ENCODE peak calls at places on chromosomes 1 and 21, in ten cellular contexts. U is uterus; N is AG04450; T is GM23338; J is GM10248; Z is CD4-positive, alpha-beta T cell; R is nephron progenitor cell; K is tibial artery; P is psoas muscle; F is astrocyte. L is an unnamed sample.

GRCh38 chr1:218735436-218735835 is 390.3 kb downstream of the TGFB2 start:
- DNase-seq in J (no peak), P (no peak), K (no peak), Z (no peak), F (peak), U (no peak), R (no peak), N (no peak), T (no peak), L (no peak)

GRCh38 chr1:193211539-193211938 is 25.1 kb upstream of the B3GALT2 start:
- DNase-seq in F (peak), R (no peak), J (peak), K (no peak), P (no peak), N (peak), U (no peak), Z (no peak), T (no peak), L (no peak)

GRCh38 chr1:29563571-29563970 is 327.2 kb downstream of the PTPRU start:
- DNase-seq in F (peak), P (no peak), T (no peak), U (no peak), J (no peak), R (no peak), K (no peak), N (no peak), Z (no peak), L (no peak)

GRCh38 chr1:56533621-56534020 is 45.7 kb downstream of the PLPP3 start:
- DNase-seq in T (no peak), R (no peak), U (no peak), Z (no peak), F (no peak), P (no peak), J (no peak), K (no peak), N (no peak), L (no peak)

GRCh38 chr1:207085887-207086286 is 2.8 kb upstream of the C4BPB start:
- DNase-seq in P (no peak), N (no peak), T (peak), U (no peak), K (no peak), R (no peak), F (no peak), J (no peak), Z (no peak), L (no peak)

GRCh38 chr1:114216431-114217173 is 62.9 kb upstream of the SYT6 start:
- DNase-seq in J (no peak), R (no peak), N (no peak), F (no peak), Z (no peak), K (no peak), U (no peak), T (no peak), P (no peak), L (no peak)

GRCh38 chr1:230147253-230148193 is 80.5 kb downstream of the GALNT2 start:
- DNase-seq in R (no peak), F (no peak), N (no peak), Z (no peak), K (no peak), J (no peak), T (no peak), U (no peak), P (no peak), L (no peak)

GRCh38 chr1:28323720-28324119 is 5.1 kb upstream of the MED18 start:
- DNase-seq in P (no peak), Z (no peak), F (no peak), U (no peak), K (no peak), N (no peak), R (no peak), J (no peak), T (no peak), L (no peak)

GRCh38 chr21:14591882-14592281 is 45.8 kb upstream of the SAMSN1 start:
- DNase-seq in J (no peak), R (no peak), P (peak), Z (no peak), K (no peak), T (no peak), U (peak), N (no peak), F (no peak), L (no peak)

GRCh38 chr1:209490013-209490412 is 93.5 kb upstream of the CAMK1G start:
- DNase-seq in U (no peak), P (no peak), Z (no peak), T (peak), N (no peak), K (no peak), F (peak), R (no peak), J (no peak), L (no peak)

GRCh38 chr1:116379674-116380498 is 6.8 kb downstream of the ATP1A1 start:
- DNase-seq in T (peak), R (no peak), N (no peak), K (no peak), Z (no peak), U (no peak), J (no peak), P (no peak), F (no peak), L (no peak)

GRCh38 chr1:83857108-83857507 is 141.8 kb downstream of the TTLL7 start:
- DNase-seq in N (no peak), T (peak), F (peak), U (no peak), K (no peak), Z (no peak), P (no peak), J (no peak), R (no peak), L (no peak)
- TF ChIP-seq CTCF in N (peak), T (peak), F (no peak), U (peak), K (peak), Z (peak), P (no peak), J (peak), R (peak), L (no peak)

DNA sequence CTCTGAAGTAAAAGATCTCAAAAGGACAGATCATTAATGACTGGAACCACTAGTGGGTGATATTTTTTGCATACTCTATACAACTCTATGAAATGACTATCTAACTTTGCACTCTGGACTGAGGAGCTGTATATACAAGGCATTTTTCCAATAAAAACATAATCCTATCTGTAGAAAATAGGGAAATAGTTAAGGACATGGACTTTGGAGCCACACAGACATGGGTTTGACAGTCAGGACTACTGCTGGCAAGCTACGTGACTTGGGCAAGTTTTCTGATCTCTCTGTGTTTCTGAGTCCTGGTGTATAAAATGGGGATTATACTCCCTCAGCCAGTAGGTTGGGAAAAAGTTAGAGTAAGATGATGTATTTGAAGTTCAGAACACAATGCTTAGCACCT is 20.9 kb upstream of the HSD3B2 start:
- DNase-seq in F (no peak), K (no peak), T (no peak), N (no peak), U (no peak), R (no peak), Z (no peak), P (no peak), J (no peak), L (no peak)
- TF ChIP-seq CTCF in F (no peak), K (no peak), T (no peak), N (no peak), U (no peak), R (no peak), Z (no peak), P (no peak), J (no peak), L (no peak)

DNA sequence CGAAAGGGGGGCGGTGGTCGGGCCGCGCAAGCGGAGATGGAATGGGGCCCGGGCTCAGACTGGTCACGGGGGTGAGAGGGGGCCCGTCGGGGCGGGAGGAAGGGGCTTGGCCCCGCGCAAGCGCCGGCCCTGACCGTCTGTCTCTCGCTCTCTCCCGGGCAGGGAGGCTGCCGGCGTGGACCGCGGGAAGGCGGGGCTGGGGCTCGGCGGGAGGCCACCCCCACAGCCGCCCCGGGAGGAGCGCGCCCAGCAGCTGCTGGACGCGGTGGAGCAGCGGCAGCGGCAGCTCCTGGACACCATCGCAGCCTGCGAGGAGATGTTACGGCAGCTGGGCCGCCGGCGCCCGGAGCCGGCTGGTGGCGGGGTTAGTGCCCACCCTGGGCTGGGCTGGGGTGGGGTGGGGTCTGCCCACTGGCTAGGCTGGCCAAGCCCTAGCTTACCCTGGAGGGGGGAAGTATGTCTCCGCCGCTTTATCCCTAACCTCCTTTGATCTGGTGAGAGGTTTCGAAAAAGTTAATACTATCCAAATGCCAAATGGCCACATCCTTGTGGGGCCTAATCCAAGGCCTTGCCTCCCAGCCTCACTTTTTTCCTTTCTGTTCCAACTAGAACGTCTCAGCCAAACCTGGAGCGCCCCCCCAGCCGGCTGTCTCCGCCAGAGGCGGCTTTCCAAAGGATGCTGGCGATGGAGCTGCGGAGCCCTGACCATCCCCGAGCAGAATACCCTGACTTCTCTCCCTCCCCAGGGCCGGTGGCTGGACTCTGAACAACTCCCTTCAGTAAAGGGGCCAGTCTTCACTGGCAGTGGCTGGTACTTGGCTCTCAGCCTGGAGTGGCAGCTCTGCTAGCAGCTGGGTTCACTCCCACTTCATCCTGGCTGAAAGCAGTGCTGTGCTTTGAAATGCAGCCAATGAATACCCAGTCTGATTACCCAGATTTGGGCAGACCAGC is 636 bp upstream of the YRDC start:
- DNase-seq in F (peak), R (peak), U (peak), J (peak), K (peak), N (no peak), T (peak), P (peak), Z (no peak), L (peak)
- TF ChIP-seq CTCF in F (no peak), R (no peak), U (no peak), J (no peak), K (no peak), N (peak), T (no peak), P (no peak), Z (no peak), L (no peak)

DNA sequence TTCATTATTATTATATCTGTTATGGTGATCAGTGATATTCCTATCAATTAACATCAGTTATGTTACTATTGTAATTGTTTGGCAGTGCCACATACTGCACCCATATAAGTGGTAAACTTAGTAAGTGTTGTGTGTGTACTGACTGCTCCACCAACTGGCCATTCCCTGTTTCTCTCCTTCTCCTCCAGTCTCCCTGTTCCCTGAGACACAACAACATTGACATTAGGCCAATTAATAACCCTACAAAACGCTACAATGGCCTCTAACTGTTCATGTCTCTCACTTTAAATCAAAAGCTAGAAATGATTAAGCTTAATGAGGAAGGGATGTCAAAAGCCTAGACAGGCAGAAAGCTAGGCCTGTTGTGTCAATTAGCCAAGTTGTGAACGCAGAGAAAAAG is 6.6 kb upstream of the THRAP3 start:
- DNase-seq in U (no peak), R (no peak), K (no peak), T (no peak), F (no peak), P (no peak), Z (no peak), N (no peak), J (no peak), L (no peak)
- TF ChIP-seq CTCF in U (no peak), R (no peak), K (no peak), T (peak), F (peak), P (peak), Z (no peak), N (peak), J (no peak), L (no peak)

DNA sequence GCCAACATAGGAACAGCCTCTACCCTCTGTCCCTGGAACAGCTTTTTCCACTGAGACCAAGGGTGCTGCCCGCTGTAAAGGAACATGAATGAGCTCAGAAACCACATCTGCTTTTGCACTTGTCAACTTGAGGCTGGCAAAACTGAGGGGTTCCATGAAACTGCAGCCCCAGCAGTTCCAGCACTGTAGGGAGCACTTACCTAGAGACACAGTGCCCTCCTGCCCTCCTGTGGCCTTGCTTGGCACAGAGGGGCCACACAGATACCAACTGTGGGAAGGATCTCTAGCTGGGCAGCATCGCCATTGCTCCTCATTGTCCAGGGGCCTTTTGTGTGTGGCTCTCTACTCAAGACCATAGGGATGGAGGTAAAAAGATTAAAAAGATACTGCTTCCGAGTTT is 51.6 kb downstream of the ITPKB start:
- DNase-seq in N (no peak), P (no peak), Z (peak), R (no peak), K (no peak), U (no peak), F (no peak), T (no peak), J (no peak), L (no peak)
- TF ChIP-seq CTCF in N (no peak), P (peak), Z (peak), R (no peak), K (no peak), U (no peak), F (no peak), T (no peak), J (no peak), L (no peak)

GRCh38 chr21:33855190-33855589 is 60.4 kb downstream of the ATP5PO start:
- DNase-seq in P (no peak), U (no peak), K (no peak), R (no peak), Z (no peak), J (no peak), T (peak), F (no peak), N (no peak), L (no peak)
- TF ChIP-seq CTCF in P (no peak), U (no peak), K (no peak), R (no peak), Z (no peak), J (no peak), T (peak), F (no peak), N (peak), L (peak)

DNA sequence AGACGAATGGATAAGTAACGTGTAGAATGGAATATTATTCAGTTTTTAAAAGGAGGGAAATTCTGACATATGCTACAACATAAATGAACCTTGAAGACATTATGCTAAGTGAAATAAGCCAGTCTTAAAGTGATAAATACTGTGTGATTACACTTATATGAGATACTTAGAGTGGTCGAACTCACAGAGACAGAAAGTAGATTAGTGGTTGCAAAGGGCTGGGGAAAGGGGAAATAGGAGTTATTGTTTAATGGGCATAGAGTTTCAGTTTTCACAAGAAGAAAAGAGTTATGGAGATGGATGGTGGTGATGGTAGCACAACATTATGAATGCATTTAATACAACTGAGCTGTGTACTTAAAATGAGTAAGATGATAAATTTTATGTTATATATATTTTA is 14.7 kb upstream of the AHCYL1 start:
- DNase-seq in R (no peak), J (no peak), T (no peak), N (no peak), P (no peak), F (no peak), U (no peak), K (no peak), Z (no peak), L (no peak)
- TF ChIP-seq CTCF in R (no peak), J (no peak), T (no peak), N (no peak), P (no peak), F (no peak), U (no peak), K (no peak), Z (no peak), L (no peak)

GRCh38 chr1:186838380-186839076 is 9.8 kb downstream of the PLA2G4A start:
- DNase-seq in J (no peak), T (no peak), U (no peak), R (no peak), K (no peak), F (no peak), Z (no peak), N (no peak), P (no peak), L (no peak)

GRCh38 chr1:186841599-186841998 is 12.8 kb downstream of the PLA2G4A start:
- DNase-seq in R (no peak), U (no peak), J (no peak), K (no peak), T (peak), P (no peak), F (peak), N (no peak), Z (no peak), L (no peak)

GRCh38 chr1:186835448-186835847 is 6.7 kb downstream of the PLA2G4A start:
- DNase-seq in P (no peak), N (no peak), U (no peak), F (no peak), T (no peak), K (no peak), J (no peak), R (no peak), Z (no peak), L (no peak)

GRCh38 chr1:186842547-186842946 is 13.8 kb downstream of the PLA2G4A start:
- DNase-seq in P (no peak), K (no peak), Z (no peak), T (no peak), F (no peak), U (no peak), N (no peak), J (no peak), R (no peak), L (no peak)

DNA sequence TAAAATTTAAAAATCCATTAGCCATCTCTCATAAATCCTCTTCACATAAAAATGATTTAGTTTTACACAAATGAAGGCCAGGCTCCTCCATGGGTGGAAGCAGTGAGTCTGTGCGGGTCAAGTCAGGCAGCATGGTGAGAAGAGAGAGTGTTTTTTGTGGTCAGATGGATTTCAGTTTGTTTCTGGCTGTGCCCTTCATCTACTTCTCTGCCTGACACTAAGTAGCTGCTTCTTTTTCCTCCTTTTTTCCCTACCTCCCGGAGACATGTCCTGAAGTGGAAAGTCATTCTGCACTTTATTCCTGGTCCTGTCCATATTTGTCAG is 10.3 kb downstream of the PLA2G4A start:
- DNase-seq in T (no peak), Z (no peak), F (no peak), R (no peak), P (no peak), U (no peak), K (no peak), N (no peak), J (no peak), L (no peak)
- TF ChIP-seq CTCF in T (no peak), Z (no peak), F (no peak), R (no peak), P (no peak), U (no peak), K (no peak), N (no peak), J (no peak), L (no peak)